ENCODE peak calls at places on chromosomes 6 and 20, in seven cellular contexts. M is fibroblast of lung, T is PC-3, N is mammary epithelial cell, U is pancreas, B is colonic mucosa, L is astrocyte. F is an unnamed sample.

GRCh38 chr20:2859330-2860121 is 13.8 kb upstream of the PTPRA start:
- DNase-seq in M (peak), T (no peak), N (no peak), U (no peak), B (no peak), L (peak), F (no peak)

GRCh38 chr20:324177-325042 is 942 bp upstream of the SOX12 start:
- DNase-seq in M (peak), T (peak), N (peak), U (peak), B (peak), L (peak), F (peak)

GRCh38 chr6:26121141-26122004 is 34.1 kb downstream of the HFE start:
- DNase-seq in M (peak), T (peak), N (no peak), U (no peak), B (no peak), L (peak), F (no peak)

GRCh38 chr20:35280523-35280922 is 2.6 kb upstream of the MMP24OS start:
- DNase-seq in M (no peak), T (no peak), N (no peak), U (no peak), B (no peak), L (no peak), F (peak)

GRCh38 chr6:50851269-50851847 is 32.7 kb downstream of the TFAP2B start:
- DNase-seq in M (no peak), T (no peak), N (no peak), U (no peak), B (no peak), L (no peak), F (no peak)

GRCh38 chr6:75431379-75431778 is 62.2 kb downstream of the FILIP1 start:
- DNase-seq in M (no peak), T (peak), N (peak), U (no peak), B (no peak), L (no peak), F (no peak)

GRCh38 chr6:120908767-120909166 is 425.5 kb downstream of the TBC1D32 start:
- DNase-seq in M (no peak), T (peak), N (no peak), U (no peak), B (no peak), L (no peak), F (no peak)

GRCh38 chr6:155325700-155326516 is 11.6 kb upstream of the TFB1M start:
- DNase-seq in M (no peak), T (peak), N (no peak), U (no peak), B (no peak), L (no peak), F (no peak)

GRCh38 chr20:50577175-50578018 is 67.2 kb downstream of the PTPN1 start:
- DNase-seq in M (no peak), T (no peak), N (no peak), U (peak), B (peak), L (no peak), F (peak)

GRCh38 chr6:26459023-26459810 is 1.5 kb downstream of the BTN2A1 start:
- DNase-seq in M (no peak), T (no peak), N (peak), U (no peak), B (no peak), L (no peak), F (no peak)

GRCh38 chr6:30167101-30167500 is 3.8 kb downstream of the TRIM15 start:
- DNase-seq in M (no peak), T (no peak), N (no peak), U (no peak), B (no peak), L (no peak), F (no peak)

GRCh38 chr20:11777861-11778570 is 139.7 kb upstream of the BTBD3 start:
- DNase-seq in M (peak), T (peak), N (no peak), U (no peak), B (no peak), L (peak), F (no peak)

GRCh38 chr6:31752739-31753319 is 9.6 kb upstream of the SAPCD1 start:
- DNase-seq in M (peak), T (peak), N (peak), U (no peak), B (no peak), L (peak), F (no peak)

GRCh38 chr6:155432293-155432692 is 23.3 kb downstream of the NOX3 start:
- DNase-seq in M (peak), T (peak), N (no peak), U (no peak), B (no peak), L (no peak), F (no peak)

GRCh38 chr20:51437182-51437923 is 105.2 kb downstream of the NFATC2 start:
- DNase-seq in M (no peak), T (no peak), N (no peak), U (no peak), B (no peak), L (no peak), F (no peak)

GRCh38 chr6:34237316-34237721 is 646 bp downstream of the HMGA1 start:
- DNase-seq in M (no peak), T (peak), N (no peak), U (no peak), B (peak), L (no peak), F (no peak)

GRCh38 chr6:5333653-5334052 is 72.3 kb downstream of the FARS2 start:
- DNase-seq in M (peak), T (peak), N (peak), U (no peak), B (no peak), L (peak), F (no peak)

GRCh38 chr6:127972815-127973214 is 72.0 kb upstream of the THEMIS start:
- DNase-seq in M (peak), T (no peak), N (no peak), U (no peak), B (no peak), L (peak), F (no peak)

GRCh38 chr6:34938268-34938667 is 49.2 kb downstream of the ANKS1A start:
- DNase-seq in M (no peak), T (no peak), N (no peak), U (no peak), B (no peak), L (no peak), F (no peak)

GRCh38 chr6:33014841-33015634 is 5.6 kb upstream of the HLA-DOA start:
- DNase-seq in M (peak), T (peak), N (peak), U (peak), B (peak), L (peak), F (no peak)

GRCh38 chr20:38271609-38272120 is 11.1 kb upstream of the KIAA1755 start:
- DNase-seq in M (no peak), T (peak), N (no peak), U (no peak), B (no peak), L (no peak), F (no peak)

GRCh38 chr6:145245119-145245518 is 490.2 kb downstream of the EPM2A start:
- DNase-seq in M (peak), T (no peak), N (no peak), U (no peak), B (no peak), L (peak), F (no peak)

GRCh38 chr6:69090132-69090531 is 455.1 kb downstream of the ADGRB3 start:
- DNase-seq in M (peak), T (no peak), N (no peak), U (no peak), B (no peak), L (peak), F (no peak)

GRCh38 chr6:46882622-46883021 is 39.1 kb downstream of the ADGRF5 start:
- DNase-seq in M (no peak), T (no peak), N (no peak), U (no peak), B (no peak), L (no peak), F (no peak)

GRCh38 chr6:10262505-10262904 is 152.4 kb downstream of the TFAP2A start:
- DNase-seq in M (no peak), T (no peak), N (no peak), U (no peak), B (no peak), L (no peak), F (no peak)

GRCh38 chr6:56297022-56297995 is 49.9 kb upstream of the COL21A1 start:
- DNase-seq in M (peak), T (peak), N (peak), U (no peak), B (no peak), L (no peak), F (no peak)

GRCh38 chr6:133724726-133725125 is 164.2 kb upstream of the TCF21 start:
- DNase-seq in M (peak), T (peak), N (no peak), U (no peak), B (no peak), L (peak), F (no peak)

GRCh38 chr6:42359021-42359420 is 92.7 kb downstream of the TRERF1 start:
- DNase-seq in M (no peak), T (peak), N (no peak), U (no peak), B (no peak), L (no peak), F (no peak)

GRCh38 chr20:9066196-9066595 is 2.7 kb upstream of the PLCB4 start:
- DNase-seq in M (no peak), T (no peak), N (no peak), U (no peak), B (no peak), L (no peak), F (no peak)

GRCh38 chr6:132418566-132418965 is 17.3 kb upstream of the MOXD1 start:
- DNase-seq in M (no peak), T (no peak), N (no peak), U (no peak), B (no peak), L (no peak), F (no peak)

GRCh38 chr20:51462566-51463276 is 79.8 kb downstream of the NFATC2 start:
- DNase-seq in M (peak), T (no peak), N (no peak), U (no peak), B (peak), L (peak), F (peak)

GRCh38 chr20:53002786-53003185 is 30.6 kb downstream of the TSHZ2 start:
- DNase-seq in M (peak), T (no peak), N (no peak), U (no peak), B (no peak), L (peak), F (no peak)

GRCh38 chr6:154925130-154925529 is 70.0 kb upstream of the TIAM2 start:
- DNase-seq in M (no peak), T (no peak), N (no peak), U (no peak), B (no peak), L (no peak), F (no peak)

GRCh38 chr20:46830886-46831632 is 63.6 kb upstream of the EYA2 start:
- DNase-seq in M (no peak), T (no peak), N (no peak), U (no peak), B (no peak), L (no peak), F (no peak)

GRCh38 chr20:46357030-46357514 is 48.8 kb upstream of the CDH22 start:
- DNase-seq in M (no peak), T (no peak), N (no peak), U (no peak), B (no peak), L (no peak), F (no peak)

GRCh38 chr20:1186367-1186991 is 1.7 kb upstream of the TMEM74B start:
- DNase-seq in M (no peak), T (no peak), N (no peak), U (no peak), B (no peak), L (no peak), F (no peak)

GRCh38 chr20:24969203-24970029 is 20.3 kb downstream of the CST7 start:
- DNase-seq in M (no peak), T (no peak), N (no peak), U (no peak), B (no peak), L (no peak), F (no peak)

GRCh38 chr20:33999025-33999629 is 5.4 kb downstream of the RALY start:
- DNase-seq in M (no peak), T (no peak), N (no peak), U (no peak), B (no peak), L (no peak), F (no peak)

GRCh38 chr6:142856857-142857608 is 87.9 kb downstream of the HIVEP2 start:
- DNase-seq in M (no peak), T (no peak), N (no peak), U (no peak), B (no peak), L (no peak), F (no peak)

GRCh38 chr6:44002591-44003344 is 124.5 kb downstream of the MRPL14 start:
- DNase-seq in M (peak), T (no peak), N (peak), U (peak), B (peak), L (peak), F (no peak)

GRCh38 chr6:44002071-44002590 is 125.1 kb downstream of the MRPL14 start:
- DNase-seq in M (no peak), T (no peak), N (no peak), U (no peak), B (peak), L (no peak), F (no peak)

GRCh38 chr6:44000164-44000842 is 126.9 kb downstream of the MRPL14 start:
- DNase-seq in M (peak), T (no peak), N (no peak), U (no peak), B (peak), L (peak), F (no peak)

GRCh38 chr6:43999628-44000027 is 127.6 kb downstream of the MRPL14 start:
- DNase-seq in M (no peak), T (no peak), N (no peak), U (no peak), B (no peak), L (no peak), F (peak)

GRCh38 chr6:44001318-44001868 is 125.9 kb downstream of the MRPL14 start:
- DNase-seq in M (no peak), T (no peak), N (no peak), U (no peak), B (peak), L (no peak), F (no peak)
- TF ChIP-seq CTCF in M (peak), T (peak), N (peak), U (no peak), B (peak), L (peak), F (peak)

DNA sequence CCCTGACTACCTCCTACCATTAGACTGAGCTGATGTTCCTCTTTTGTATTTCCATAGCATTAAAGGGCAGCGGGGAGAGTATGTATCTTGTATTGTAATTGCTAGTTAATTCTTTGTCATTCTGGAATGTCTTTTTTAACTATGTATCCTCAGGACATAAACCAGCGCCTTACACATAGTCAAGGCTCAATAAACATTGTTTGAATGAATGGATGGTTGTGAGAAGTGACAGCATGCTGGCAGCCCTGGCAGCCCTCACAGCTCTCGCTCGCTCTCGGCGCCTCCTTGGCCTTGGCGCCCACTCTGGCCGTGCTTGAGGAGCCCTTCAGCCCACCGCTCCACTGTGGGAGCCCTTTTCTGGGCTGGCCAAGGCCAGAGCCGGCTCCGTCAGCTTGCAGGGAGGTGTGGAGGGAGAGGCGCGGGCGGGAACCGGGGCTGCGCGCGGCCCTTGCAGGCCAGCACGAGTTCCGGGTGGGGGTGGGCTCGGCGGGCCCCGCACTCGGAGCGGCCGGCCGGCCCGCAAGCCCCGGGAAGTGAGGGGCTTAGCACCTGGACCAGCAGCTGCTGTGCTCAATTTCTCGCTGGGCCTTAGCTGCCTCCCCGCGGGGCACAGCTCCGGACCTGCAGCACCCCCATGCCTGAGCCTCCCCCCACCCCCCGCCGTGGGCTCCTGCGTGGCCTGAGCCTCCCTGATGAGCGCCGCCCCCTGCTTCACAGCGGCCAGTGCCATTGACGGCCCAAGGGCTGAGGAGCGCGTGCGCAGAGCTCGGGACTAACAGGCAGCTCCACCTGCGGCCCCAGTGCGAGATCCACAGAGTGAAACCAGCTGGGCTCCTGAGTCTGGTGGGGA is 93.1 kb downstream of the RNF182 start:
- DNase-seq in M (no peak), T (no peak), N (no peak), U (no peak), B (no peak), L (no peak), F (no peak)
- H3K4me3 ChIP-seq in M (no peak), T (no peak), N (no peak), U (no peak), B (no peak), L (no peak), F (no peak)

GRCh38 chr6:166297606-166298005 is 10.6 kb downstream of the PRR18 start:
- DNase-seq in M (no peak), T (no peak), N (no peak), U (no peak), B (no peak), L (no peak), F (no peak)
- H3K27ac ChIP-seq in M (no peak), T (no peak), N (no peak), U (no peak), B (no peak), L (no peak), F (no peak)

GRCh38 chr20:62808211-62808865 is 3.7 kb downstream of the OGFR start:
- DNase-seq in M (no peak), T (peak), N (no peak), U (no peak), B (peak), L (no peak), F (peak)
- TF ChIP-seq CTCF in M (peak), T (peak), N (peak), U (peak), B (peak), L (peak), F (peak)

DNA sequence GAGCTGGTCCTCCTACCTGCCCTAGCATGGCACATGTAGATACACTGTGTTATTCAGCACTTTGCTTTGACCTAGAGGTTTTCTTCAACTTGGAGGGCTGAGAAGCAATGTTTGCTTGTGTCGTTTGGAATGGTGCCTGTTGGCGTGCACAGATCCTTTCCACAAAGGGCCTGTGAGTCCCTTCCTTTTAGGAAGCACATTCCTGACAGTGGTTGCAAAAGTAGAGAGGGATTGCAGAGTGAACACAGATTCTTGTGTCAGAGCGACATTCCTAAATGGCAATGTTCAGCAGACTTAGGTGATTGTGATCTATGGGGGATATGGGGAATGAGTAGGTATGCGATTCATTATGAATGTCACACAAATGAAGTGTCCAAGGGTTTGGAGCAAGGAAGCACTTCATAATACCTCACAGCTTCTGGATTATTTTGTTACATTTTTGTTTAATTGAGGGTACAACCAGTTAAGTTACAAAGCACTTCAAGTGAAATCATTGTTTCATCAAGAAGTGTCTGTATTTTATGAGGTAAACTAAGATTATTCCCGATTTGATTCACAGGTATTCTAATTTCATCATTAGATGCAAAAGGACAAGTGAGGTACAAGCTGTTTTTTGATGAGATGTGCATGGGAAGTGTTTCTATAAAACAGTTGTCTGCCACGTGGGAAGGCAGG is 711 bp upstream of the RNF144B start:
- DNase-seq in M (peak), T (no peak), N (no peak), U (no peak), B (no peak), L (peak), F (no peak)
- H3K4me3 ChIP-seq in M (no peak), T (peak), N (peak), U (peak), B (peak), L (peak), F (no peak)

GRCh38 chr6:105282801-105283585 is 103.2 kb upstream of the POPDC3 start:
- DNase-seq in M (no peak), T (no peak), N (no peak), U (no peak), B (no peak), L (no peak), F (no peak)
- H3K27ac ChIP-seq in M (no peak), T (no peak), N (no peak), U (no peak), B (no peak), L (no peak), F (no peak)

GRCh38 chr20:32207626-32208498 is at the start of the genes PLAGL2 and POFUT1:
- DNase-seq in M (peak), T (peak), N (peak), U (peak), B (peak), L (peak), F (peak)
- TF ChIP-seq CTCF in M (no peak), T (peak), N (peak), U (no peak), B (no peak), L (no peak), F (peak)

GRCh38 chr6:124010574-124010973 is 206.9 kb downstream of the NKAIN2 start:
- DNase-seq in M (no peak), T (no peak), N (no peak), U (no peak), B (no peak), L (no peak), F (no peak)
- H3K4me3 ChIP-seq in M (no peak), T (no peak), N (no peak), U (no peak), B (no peak), L (no peak), F (no peak)

DNA sequence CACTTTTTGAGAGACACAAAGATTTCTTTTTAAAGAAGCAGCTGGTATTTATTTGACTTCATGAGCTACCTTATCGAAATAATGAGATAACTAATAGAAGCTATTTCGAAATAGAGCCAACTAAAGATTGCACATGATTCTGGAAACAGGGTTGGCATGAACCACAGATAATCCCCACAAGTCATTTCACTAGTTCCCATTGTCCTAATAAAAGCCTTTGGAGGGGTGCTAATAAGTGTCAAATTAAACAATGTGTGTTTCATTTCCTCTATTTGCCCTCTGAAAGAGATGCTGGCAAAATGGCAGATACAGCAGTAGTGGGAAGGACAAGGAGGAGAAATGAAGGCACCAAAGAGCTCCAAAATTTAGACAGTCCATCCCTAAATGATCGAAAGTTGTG is 78.6 kb upstream of the RIPOR2 start:
- DNase-seq in M (no peak), T (no peak), N (no peak), U (no peak), B (no peak), L (no peak), F (no peak)
- H3K27ac ChIP-seq in M (no peak), T (no peak), N (peak), U (no peak), B (no peak), L (no peak), F (peak)

F was measured in RWPE2.